ENCODE peak calls at places on chromosome 16, in nine cellular contexts. J is left cardiac atrium; T is T-helper 1 cell; P is AG09309; A is GM04503; Y is EH; V is HFF-Myc; K is stimulated activated CD4-positive, alpha-beta T cell treated with anti-CD3 and anti-CD28 coated beads, Interleukin-1b, Interleukin-23, amount 100 ng/mL, for 24 hours; L is iPS-NIHi11. D is an unnamed sample.

GRCh38 chr16:83113317-83113716 is 486.5 kb downstream of the CDH13 start:
- DNase-seq in J (no peak), T (no peak), P (no peak), A (no peak), Y (peak; percentile 51), V (no peak), K (no peak), L (peak; percentile 62), D (no peak)

GRCh38 chr16:13471036-13471435 is 448.9 kb upstream of the ERCC4 start:
- DNase-seq in J (no peak), T (no peak), P (no peak), A (no peak), Y (no peak), V (no peak), K (no peak), L (peak; percentile 26), D (no peak)

GRCh38 chr16:82936941-82937551 is 310.3 kb downstream of the CDH13 start:
- DNase-seq in J (no peak), T (no peak), P (no peak), A (no peak), Y (peak; percentile 67), V (peak; percentile 11), K (no peak), L (no peak), D (no peak)

GRCh38 chr16:27204232-27204915 is 1.0 kb downstream of the KDM8 start:
- DNase-seq in J (no peak), T (no peak), P (no peak), A (no peak), Y (no peak), V (no peak), K (no peak), L (no peak), D (no peak)

GRCh38 chr16:72908362-72908838 is 139.5 kb downstream of the ZFHX3 start:
- DNase-seq in J (no peak), T (no peak), P (no peak), A (no peak), Y (no peak), V (no peak), K (no peak), L (no peak), D (no peak)

GRCh38 chr16:83211711-83212110 is 584.9 kb downstream of the CDH13 start:
- DNase-seq in J (no peak), T (no peak), P (no peak), A (no peak), Y (no peak), V (no peak), K (no peak), L (no peak), D (no peak)

GRCh38 chr16:70712942-70713341 is 27.1 kb upstream of the MTSS2 start:
- DNase-seq in J (no peak), T (no peak), P (no peak), A (no peak), Y (no peak), V (no peak), K (no peak), L (no peak), D (no peak)

GRCh38 chr16:49440156-49441065 is 66.8 kb downstream of the C16orf78 start:
- DNase-seq in J (no peak), T (no peak), P (no peak), A (no peak), Y (no peak), V (no peak), K (no peak), L (no peak), D (no peak)

GRCh38 chr16:1890701-1891035 is 18.7 kb upstream of the MEIOB start:
- DNase-seq in J (no peak), T (no peak), P (no peak), A (no peak), Y (no peak), V (no peak), K (no peak), L (peak; percentile 19), D (no peak)

GRCh38 chr16:85530370-85530739 is 82.8 kb upstream of the GSE1 start:
- DNase-seq in J (no peak), T (no peak), P (no peak), A (no peak), Y (no peak), V (no peak), K (no peak), L (no peak), D (no peak)

GRCh38 chr16:83994087-83994486 is 26.0 kb downstream of the NECAB2 start:
- DNase-seq in J (no peak), T (no peak), P (peak; percentile 90), A (peak; percentile 80), Y (peak; percentile 87), V (peak; percentile 39), K (no peak), L (no peak), D (no peak)

GRCh38 chr16:54746596-54746995 is 184.1 kb upstream of the IRX5 start:
- DNase-seq in J (no peak), T (no peak), P (no peak), A (no peak), Y (no peak), V (no peak), K (no peak), L (no peak), D (no peak)

GRCh38 chr16:27486760-27487159 is 63.0 kb downstream of the GTF3C1 start:
- DNase-seq in J (no peak), T (no peak), P (no peak), A (no peak), Y (no peak), V (no peak), K (no peak), L (no peak), D (no peak)

GRCh38 chr16:6009151-6009550 is 911.6 kb upstream of the EEF2KMT start:
- DNase-seq in J (no peak), T (no peak), P (no peak), A (no peak), Y (no peak), V (no peak), K (no peak), L (no peak), D (no peak)

GRCh38 chr16:30900588-30900987 is 4.2 kb downstream of the CTF1 start:
- DNase-seq in J (no peak), T (no peak), P (no peak), A (no peak), Y (no peak), V (no peak), K (no peak), L (no peak), D (no peak)

GRCh38 chr16:28326881-28327610 is 34.7 kb downstream of the SBK1 start:
- DNase-seq in J (peak; percentile 52), T (no peak), P (no peak), A (no peak), Y (peak; percentile 52), V (no peak), K (peak; percentile 53), L (peak; percentile 78), D (no peak)

GRCh38 chr16:1002399-1003161 is 21.0 kb downstream of the SOX8 start:
- DNase-seq in J (no peak), T (no peak), P (peak; percentile 35), A (peak; percentile 25), Y (peak; percentile 82), V (peak; percentile 63), K (peak; percentile 64), L (no peak), D (no peak)

GRCh38 chr16:51113254-51114125 is 37.6 kb downstream of the SALL1 start:
- DNase-seq in J (no peak), T (no peak), P (no peak), A (no peak), Y (no peak), V (no peak), K (no peak), L (peak; percentile 58), D (no peak)

GRCh38 chr16:1533443-1533951 is at the start of gene TMEM204:
- DNase-seq in J (peak; percentile 88), T (no peak), P (peak; percentile 40), A (peak; percentile 50), Y (peak; percentile 94), V (peak; percentile 67), K (no peak), L (peak; percentile 71), D (no peak)

GRCh38 chr16:83911290-83911689 is 12.4 kb downstream of the MLYCD start:
- DNase-seq in J (no peak), T (no peak), P (no peak), A (no peak), Y (no peak), V (no peak), K (no peak), L (peak; percentile 6), D (no peak)

GRCh38 chr16:57390635-57391307 is 13.8 kb upstream of the CCL17 start:
- DNase-seq in J (no peak), T (no peak), P (no peak), A (no peak), Y (no peak), V (no peak), K (no peak), L (no peak), D (no peak)

GRCh38 chr16:4521971-4522623 is 16.5 kb downstream of the CDIP1 start:
- DNase-seq in J (peak; percentile 45), T (no peak), P (no peak), A (no peak), Y (peak; percentile 16), V (no peak), K (no peak), L (peak; percentile 42), D (no peak)

GRCh38 chr16:57619606-57620315 is 8.7 kb upstream of the ADGRG1 start:
- DNase-seq in J (peak; percentile 9), T (no peak), P (no peak), A (no peak), Y (no peak), V (no peak), K (no peak), L (peak; percentile 58), D (no peak)

GRCh38 chr16:19095699-19096098 is 18.1 kb upstream of the ITPRIPL2 start:
- DNase-seq in J (no peak), T (no peak), P (no peak), A (no peak), Y (no peak), V (no peak), K (no peak), L (no peak), D (no peak)

GRCh38 chr16:709651-710499 is 4.3 kb upstream of the FBXL16 start:
- DNase-seq in J (no peak), T (no peak), P (no peak), A (peak; percentile 40), Y (peak; percentile 93), V (no peak), K (no peak), L (peak; percentile 74), D (peak; percentile 44)

GRCh38 chr16:48123104-48123788 is 32.5 kb downstream of the ABCC12 start:
- DNase-seq in J (peak; percentile 33), T (no peak), P (peak; percentile 96), A (peak; percentile 97), Y (peak; percentile 99), V (peak; percentile 94), K (peak; percentile 50), L (no peak), D (no peak)

GRCh38 chr16:58853830-58854229 is 119.7 kb upstream of the GOT2 start:
- DNase-seq in J (no peak), T (no peak), P (no peak), A (no peak), Y (no peak), V (no peak), K (no peak), L (no peak), D (no peak)

GRCh38 chr16:22300427-22301071 is 3.3 kb downstream of the POLR3E start:
- DNase-seq in J (peak; percentile 69), T (no peak), P (peak; percentile 7), A (peak; percentile 21), Y (peak; percentile 68), V (no peak), K (no peak), L (peak; percentile 64), D (no peak)

GRCh38 chr16:48029768-48030167 is 126.0 kb downstream of the ABCC12 start:
- DNase-seq in J (no peak), T (no peak), P (peak; percentile 1), A (no peak), Y (peak; percentile 32), V (no peak), K (no peak), L (no peak), D (no peak)

GRCh38 chr16:12866981-12867551 is 34.3 kb upstream of the SHISA9 start:
- DNase-seq in J (no peak), T (no peak), P (no peak), A (no peak), Y (no peak), V (no peak), K (no peak), L (no peak), D (no peak)

GRCh38 chr16:1612320-1613111 is at the start of gene CRAMP1:
- DNase-seq in J (no peak), T (no peak), P (no peak), A (no peak), Y (peak; percentile 18), V (no peak), K (no peak), L (no peak), D (no peak)

D was measured in SK-N-MC.